ENCODE peak calls at places on chromosomes 2 and 18, in four cellular contexts. F is left ventricle myocardium inferior, O is upper lobe of right lung, T is NT2/D1. W is an unnamed sample.

GRCh38 chr2:158685646-158686045 is 109.5 kb upstream of the DAPL1 start:
- DNase-seq in F (no peak), O (no peak), T (no peak), W (no peak)

GRCh38 chr2:126658910-126659613 is 3.1 kb downstream of the GYPC start:
- DNase-seq in F (peak; percentile 78), O (peak; percentile 77), T (no peak), W (peak; percentile 77)

GRCh38 chr18:1480309-1480708 is 575.6 kb downstream of the ADCYAP1 start:
- DNase-seq in F (no peak), O (no peak), T (no peak), W (no peak)

GRCh38 chr2:15429032-15429431 is 132.1 kb downstream of the NBAS start:
- DNase-seq in F (no peak), O (no peak), T (no peak), W (no peak)

GRCh38 chr2:49021170-49021743 is 133.1 kb downstream of the FSHR start:
- DNase-seq in F (no peak), O (no peak), T (no peak), W (no peak)

GRCh38 chr2:107804608-107805498 is 21.8 kb upstream of the RGPD4 start:
- DNase-seq in F (no peak), O (no peak), T (no peak), W (no peak)

GRCh38 chr2:240601061-240601830 is 14.7 kb downstream of the CAPN10 start:
- DNase-seq in F (no peak), O (peak; percentile 57), T (no peak), W (no peak)

GRCh38 chr2:113686537-113686936 is 59.5 kb downstream of the RABL2A start:
- DNase-seq in F (no peak), O (no peak), T (no peak), W (no peak)

DNA sequence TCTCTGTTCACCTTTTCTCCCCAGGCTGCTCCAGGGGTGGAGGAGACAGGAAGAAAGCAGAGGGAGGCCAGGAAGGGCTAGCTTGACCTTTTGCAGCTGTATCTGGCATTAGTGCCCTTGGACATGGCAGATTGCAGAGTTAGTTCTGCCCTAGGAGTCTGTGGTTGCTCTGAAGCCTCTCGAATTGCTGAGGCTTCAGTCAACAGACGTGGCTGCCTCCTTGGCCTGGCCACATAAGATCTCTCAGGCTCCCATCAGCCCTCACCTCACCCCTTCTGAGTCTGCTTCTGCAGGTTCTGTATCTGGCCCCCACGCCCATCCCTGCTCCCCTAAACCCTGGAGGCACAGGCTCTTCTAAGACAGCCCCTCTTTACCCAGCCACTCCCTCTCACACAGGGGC is 18.2 kb upstream of the PLB1 start:
- DNase-seq in F (no peak), O (no peak), T (no peak), W (no peak)
- H3K9me3 ChIP-seq in F (no peaks in the 10 kb centered on the region), O (no peaks in the 10 kb centered on the region), T (no peaks in the 10 kb centered on the region), W (no peaks in the 10 kb centered on the region)

GRCh38 chr2:6186332-6187100 is 494.3 kb downstream of the SOX11 start:
- DNase-seq in F (peak; percentile 17), O (no peak), T (peak; percentile 9), W (no peak)

GRCh38 chr2:6177796-6178195 is 485.6 kb downstream of the SOX11 start:
- DNase-seq in F (no peak), O (no peak), T (no peak), W (no peak)

GRCh38 chr2:6184532-6185302 is 492.5 kb downstream of the SOX11 start:
- DNase-seq in F (no peak), O (no peak), T (no peak), W (peak; percentile 65)

GRCh38 chr2:6181525-6182270 is 489.5 kb downstream of the SOX11 start:
- DNase-seq in F (no peak), O (no peak), T (no peak), W (no peak)

DNA sequence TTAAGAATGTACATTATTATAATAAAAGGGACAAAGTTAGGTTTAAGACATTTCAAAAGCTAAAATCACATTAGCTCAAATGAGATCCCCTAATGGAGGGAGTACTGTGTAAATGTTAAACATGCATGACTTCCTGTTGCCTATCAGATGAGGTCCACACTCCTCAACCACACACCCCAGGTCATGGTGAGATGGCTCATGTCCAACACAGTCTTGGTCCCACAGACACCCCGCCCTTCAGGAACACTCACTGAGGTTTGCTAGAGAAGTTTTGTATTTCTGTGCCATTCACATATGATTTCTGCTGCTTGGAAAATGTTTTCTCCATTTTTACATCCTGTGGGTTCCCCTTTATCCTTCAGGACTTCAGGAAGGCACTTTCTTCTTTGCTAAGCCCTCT is 491.0 kb downstream of the SOX11 start:
- DNase-seq in F (no peak), O (no peak), T (no peak), W (no peak)
- H3K9me3 ChIP-seq in F (no peaks in the 10 kb centered on the region), O (no peaks in the 10 kb centered on the region), T (no peaks in the 10 kb centered on the region), W (no peaks in the 10 kb centered on the region)

DNA sequence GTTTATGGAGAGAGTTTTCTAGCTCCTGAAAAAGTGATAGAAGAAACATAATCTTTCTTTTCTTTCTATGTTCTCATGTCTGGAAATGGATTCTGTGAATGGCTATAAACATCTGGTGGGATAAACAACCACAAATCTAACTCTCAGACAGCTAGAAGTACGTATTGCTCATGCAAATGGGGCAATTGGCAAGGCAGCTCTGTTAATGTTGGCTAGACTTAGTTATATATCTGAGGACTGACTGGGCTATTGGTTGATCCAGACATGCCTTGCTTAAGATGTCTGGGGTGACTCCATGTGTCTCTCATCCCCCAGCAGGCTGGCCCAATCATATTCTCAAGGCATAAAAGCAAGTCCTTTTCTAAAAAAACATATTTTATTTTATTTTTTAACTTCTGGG is 939.2 kb upstream of the NRXN1 start:
- DNase-seq in F (no peak), O (no peak), T (no peak), W (no peak)
- H3K9me3 ChIP-seq in F (no peaks in the 10 kb centered on the region), O (no peaks in the 10 kb centered on the region), T (no peaks in the 10 kb centered on the region), W (no peaks in the 10 kb centered on the region)

GRCh38 chr2:150286730-150287362 is 200.6 kb downstream of the RND3 start:
- DNase-seq in F (no peak), O (no peak), T (no peak), W (no peak)
- H3K9me3 ChIP-seq in F (peaks cover 5% of the 10 kb centered on the region), O (no peaks in the 10 kb centered on the region), T (no peaks in the 10 kb centered on the region), W (no peaks in the 10 kb centered on the region)

GRCh38 chr18:72194072-72194471 is 350.1 kb downstream of the CBLN2 start:
- DNase-seq in F (no peak), O (no peak), T (no peak), W (no peak)

GRCh38 chr18:72201032-72201431 is 343.1 kb downstream of the CBLN2 start:
- DNase-seq in F (no peak), O (no peak), T (no peak), W (no peak)

DNA sequence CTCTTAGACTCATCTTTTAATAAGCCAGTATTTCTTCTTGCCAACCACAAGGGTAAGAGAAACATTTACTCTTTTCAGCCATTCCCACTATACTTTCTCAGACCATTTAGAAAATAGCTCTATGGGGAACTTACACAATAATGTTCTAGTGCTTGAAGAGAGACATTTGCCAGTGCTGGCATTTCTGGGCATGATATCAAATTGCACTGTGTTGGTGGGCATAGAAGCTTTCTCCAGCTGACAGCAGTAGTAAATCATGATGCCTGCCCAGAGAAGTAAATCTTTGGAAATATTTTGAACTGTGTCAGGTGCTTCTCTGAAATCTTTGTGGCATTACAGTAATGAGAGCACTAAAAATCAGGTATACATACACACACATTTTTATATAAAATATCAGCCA is 346.5 kb downstream of the CBLN2 start:
- DNase-seq in F (no peak), O (no peak), T (no peak), W (no peak)
- H3K9me3 ChIP-seq in F (peaks cover 15% of the 10 kb centered on the region), O (no peaks in the 10 kb centered on the region), T (no peaks in the 10 kb centered on the region), W (no peaks in the 10 kb centered on the region)

GRCh38 chr2:121547646-121548045 is 17.0 kb downstream of the RNU4ATAC start:
- DNase-seq in F (no peak), O (no peak), T (no peak), W (no peak)
- H3K9me3 ChIP-seq in F (peaks cover 9% of the 10 kb centered on the region), O (no peaks in the 10 kb centered on the region), T (peaks cover 17% of the 10 kb centered on the region), W (no peaks in the 10 kb centered on the region)

W was measured in cardiac muscle cell.